ENCODE peak calls at places on chromosomes 5 and 9, in five cellular contexts. O is A549, G is NB4, D is WTC11, I is GM12878. P is an unnamed sample.
A peak's percentile ranks its signal among the peaks of the same experiment; 100 is the strongest.

GRCh38 chr5:89471556-89471955 is 588.6 kb upstream of the MEF2C start:
- DNase-seq in O (no peak), D (no peak), I (no peak), G (no peak), P (no peak)

GRCh38 chr9:98373622-98374021 is 118.2 kb upstream of the TBC1D2 start:
- DNase-seq in D (no peak), I (no peak), O (no peak), G (no peak), P (no peak)

GRCh38 chr9:34279431-34279830 is 49.6 kb downstream of the KIF24 start:
- DNase-seq in O (no peak), G (no peak), I (no peak), D (no peak), P (no peak)

GRCh38 chr5:57408714-57409113 is 73.9 kb downstream of the ACTBL2 start:
- DNase-seq in I (no peak), G (no peak), O (no peak), D (no peak), P (no peak)

GRCh38 chr9:70893610-70894122 is 227.8 kb downstream of the TRPM3 start:
- DNase-seq in D (no peak), G (no peak), I (no peak), O (no peak), P (no peak)

GRCh38 chr9:98504883-98505282 is 203.9 kb downstream of the GABBR2 start:
- DNase-seq in O (no peak), D (no peak), G (no peak), I (no peak), P (no peak)

GRCh38 chr9:120931278-120932085 is 4.9 kb upstream of the TRAF1 start:
- DNase-seq in G (peak; percentile 70), I (peak; percentile 93), O (no peak), D (no peak), P (no peak)

GRCh38 chr9:135329571-135330306 is 149.8 kb upstream of the PPP1R26 start:
- DNase-seq in G (no peak), I (no peak), D (peak; percentile 59), O (no peak), P (no peak)

GRCh38 chr5:53109041-53109435 is 519 bp downstream of the MOCS2 start:
- DNase-seq in O (no peak), G (peak; percentile 37), I (peak; percentile 13), D (no peak), P (no peak)

GRCh38 chr5:53276825-53277224 is 167.3 kb upstream of the MOCS2 start:
- DNase-seq in O (no peak), G (no peak), D (no peak), I (no peak), P (no peak)

GRCh38 chr5:73007051-73007450 is 51.2 kb downstream of the FCHO2 start:
- DNase-seq in O (no peak), D (no peak), I (no peak), G (no peak), P (no peak)

GRCh38 chr9:122219856-122220672 is 8.7 kb downstream of the LHX6 start:
- DNase-seq in I (no peak), G (peak; percentile 23), O (no peak), D (peak; percentile 34), P (no peak)

GRCh38 chr9:114932502-114932901 is 2.1 kb upstream of the TNFSF8 start:
- DNase-seq in G (no peak), I (no peak), D (no peak), O (no peak), P (no peak)

GRCh38 chr9:69317894-69318293 is 7.1 kb upstream of the ENTREP1 start:
- DNase-seq in O (no peak), I (peak; percentile 7), G (no peak), D (no peak), P (no peak)

GRCh38 chr5:5523066-5523505 is 100.6 kb downstream of the ICE1 start:
- DNase-seq in I (peak; percentile 58), O (no peak), G (peak; percentile 35), D (no peak), P (peak; percentile 6)

GRCh38 chr9:35658144-35658893 is at the start of gene CCDC107:
- DNase-seq in D (peak; percentile 84), O (peak; percentile 79), G (peak; percentile 86), I (no peak), P (no peak)

GRCh38 chr5:159339451-159339850 is 9.2 kb upstream of the IL12B start:
- DNase-seq in O (no peak), D (no peak), I (no peak), G (no peak), P (no peak)

GRCh38 chr5:103674739-103675138 is 112.2 kb upstream of the NUDT12 start:
- DNase-seq in D (no peak), O (no peak), G (no peak), I (no peak), P (no peak)

GRCh38 chr9:90100014-90100413 is 495.2 kb downstream of the GADD45G start:
- DNase-seq in D (no peak), G (no peak), O (no peak), I (no peak), P (no peak)

GRCh38 chr5:92962752-92963151 is 618.3 kb downstream of the NR2F1-AS1 start:
- DNase-seq in G (no peak), I (no peak), D (no peak), O (no peak), P (no peak)

GRCh38 chr9:131744171-131744714 is 4.4 kb upstream of the RAPGEF1 start:
- DNase-seq in G (peak; percentile 50), D (no peak), O (no peak), I (no peak), P (no peak)

GRCh38 chr5:27083763-27084420 is 45.5 kb upstream of the CDH9 start:
- DNase-seq in G (no peak), I (no peak), O (no peak), D (no peak), P (no peak)

GRCh38 chr9:78273761-78274160 is 23.2 kb upstream of the PSAT1 start:
- DNase-seq in O (no peak), I (no peak), G (no peak), D (no peak), P (no peak)

GRCh38 chr5:35029333-35029732 is 18.4 kb downstream of the AGXT2 start:
- DNase-seq in O (no peak), D (no peak), G (no peak), I (no peak), P (no peak)

GRCh38 chr5:69444127-69444754 is 29.3 kb downstream of the MARVELD2 start:
- DNase-seq in D (no peak), O (no peak), G (no peak), I (no peak), P (no peak)

GRCh38 chr5:179261301-179262125 is 83.7 kb downstream of the ADAMTS2 start:
- DNase-seq in G (peak; percentile 56), D (peak; percentile 84), I (no peak), O (no peak), P (no peak)

DNA sequence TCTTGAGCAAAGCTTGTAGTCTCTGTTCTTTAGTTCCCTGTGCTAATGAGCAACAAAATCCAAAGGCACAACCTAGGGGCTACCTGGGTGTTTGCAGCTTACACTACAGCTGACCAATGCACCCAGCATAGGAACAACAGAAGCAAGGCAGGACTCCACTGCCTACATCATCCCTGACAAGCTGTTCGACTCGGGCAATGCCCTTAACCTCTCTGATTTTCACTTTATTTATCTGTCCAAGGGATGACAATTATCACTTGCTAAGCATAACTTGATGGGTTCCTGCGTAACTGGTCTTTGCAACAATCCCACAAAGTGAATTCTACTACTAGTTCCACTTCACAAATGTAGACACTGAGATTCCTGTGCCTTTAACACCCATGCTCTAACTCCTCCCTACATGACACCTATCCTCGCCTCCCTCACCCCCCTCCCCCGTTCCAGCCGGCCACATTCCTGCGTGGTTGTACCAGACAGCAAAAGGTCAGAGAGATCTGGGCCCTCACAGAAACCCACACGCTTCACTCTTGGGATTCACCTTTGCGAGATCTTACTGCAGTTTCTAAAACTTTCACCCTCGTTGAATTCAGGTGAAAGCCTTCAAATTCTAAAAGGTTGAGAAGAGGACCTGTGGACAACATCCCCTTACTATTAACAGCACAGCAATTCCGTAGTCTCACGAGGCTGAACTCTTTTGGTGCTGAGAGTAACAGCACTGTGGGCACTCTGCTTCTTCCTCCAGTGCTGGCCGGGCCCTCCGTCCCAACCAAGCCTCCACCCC is 995 bp downstream of the IPPK start:
- DNase-seq in O (peak; percentile 79), G (peak; percentile 41), I (no peak), D (peak; percentile 40), P (no peak)
- TF ChIP-seq MAX in O (peak; percentile 30), G (no peak), I (no peak), D (no peak), P (peak; percentile 47)

DNA sequence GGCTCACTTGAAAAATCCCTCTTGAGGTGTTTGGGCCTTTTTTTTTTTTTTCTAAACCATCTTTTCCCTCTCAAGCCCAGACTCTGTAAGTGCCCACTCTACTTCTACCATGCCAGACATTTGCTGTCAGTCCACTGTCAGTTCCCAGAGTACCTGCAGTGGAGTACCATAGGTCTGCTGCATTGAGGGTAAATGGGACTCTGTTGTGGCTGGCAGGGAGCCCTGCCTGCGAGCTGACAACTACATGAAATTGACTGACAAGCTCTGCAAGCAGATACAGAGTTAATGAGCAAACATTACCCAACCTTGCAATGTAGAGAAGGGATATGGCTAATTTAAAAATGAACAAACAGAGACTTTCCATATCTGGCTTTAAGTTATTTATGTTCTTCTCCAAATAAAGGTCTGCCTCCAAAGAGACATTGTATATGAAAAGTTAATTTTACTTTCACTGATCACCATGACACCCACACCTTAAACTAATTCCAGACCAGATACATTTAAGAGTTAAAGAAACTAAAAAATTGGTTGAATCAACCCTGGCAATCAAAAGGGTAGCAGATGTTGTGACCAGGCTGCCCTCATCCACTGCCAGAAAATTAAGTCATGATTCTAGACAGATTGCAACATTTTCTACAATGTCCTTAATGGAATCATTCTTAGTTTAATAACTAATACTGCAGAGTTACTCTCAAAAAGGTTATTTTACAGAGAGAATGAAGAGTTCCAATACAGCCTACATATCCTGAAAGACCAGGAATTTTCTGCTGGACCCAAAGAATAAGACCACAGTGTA is 100.3 kb upstream of the PAM start:
- DNase-seq in D (no peak), O (no peak), I (no peak), G (no peak), P (no peak)
- TF ChIP-seq MAX in D (no peak), O (no peak), I (no peak), G (no peak), P (no peak)

GRCh38 chr5:68333649-68334549 is 118.3 kb downstream of the PIK3R1 start:
- DNase-seq in I (no peak), D (no peak), G (peak; percentile 30), O (peak; percentile 46), P (peak; percentile 89)

GRCh38 chr5:68330564-68330963 is 115.0 kb downstream of the PIK3R1 start:
- DNase-seq in D (no peak), I (no peak), O (no peak), G (no peak), P (no peak)

GRCh38 chr5:68332546-68332945 is 117.0 kb downstream of the PIK3R1 start:
- DNase-seq in O (no peak), D (no peak), I (no peak), G (peak; percentile 30), P (no peak)

GRCh38 chr5:68329554-68329953 is 114.0 kb downstream of the PIK3R1 start:
- DNase-seq in O (no peak), I (no peak), G (peak; percentile 55), D (no peak), P (no peak)

GRCh38 chr5:68331202-68332108 is 115.9 kb downstream of the PIK3R1 start:
- DNase-seq in I (no peak), O (no peak), D (no peak), G (peak; percentile 83), P (no peak)
- TF ChIP-seq MAX in I (no peak), O (no peak), D (no peak), G (no peak), P (no peak)

DNA sequence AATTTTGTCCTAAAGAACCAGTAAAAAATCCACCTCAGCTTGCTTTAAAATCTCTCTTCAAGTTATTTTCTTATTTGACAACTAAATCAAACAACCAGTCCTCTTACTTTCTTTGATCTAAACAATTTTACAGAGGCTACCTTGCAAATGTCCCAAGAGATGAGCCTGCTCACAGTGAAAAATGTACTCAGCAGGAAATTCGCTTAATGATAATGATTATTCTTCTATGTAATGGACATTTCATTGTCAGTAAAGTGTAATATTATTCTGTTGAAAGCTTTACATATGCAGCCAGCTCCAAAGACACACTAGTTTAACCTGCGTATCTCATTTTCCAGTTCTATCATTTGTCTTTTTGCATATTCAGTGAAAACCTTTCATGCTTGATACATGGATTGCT is 758.6 kb upstream of the ZNF608 start:
- DNase-seq in G (no peak), D (no peak), O (no peak), I (no peak), P (no peak)
- TF ChIP-seq MAX in G (no peak), D (no peak), O (no peak), I (no peak), P (no peak)

P was measured in HCT116.